ENCODE peak calls at places on chromosomes 11 and 22, in nine cellular contexts. X, K, N, B, W, U, E, R and I are unnamed samples.

GRCh38 chr11:68312780-68313573 is 586 bp downstream of the LRP5 start:
- DNase-seq in K (no peak), N (no peak), U (no peak), B (no peak), X (peak), W (no peak), E (peak), R (no peak), I (peak)

GRCh38 chr11:44585421-44585820 is 20.0 kb downstream of the CD82 start:
- DNase-seq in N (no peak), E (no peak), K (no peak), U (no peak), B (no peak), X (no peak), W (no peak), R (no peak), I (no peak)

GRCh38 chr22:46646531-46647211 is 26.5 kb downstream of the GRAMD4 start:
- DNase-seq in U (no peak), W (no peak), E (no peak), R (no peak), N (no peak), K (no peak), B (no peak), X (no peak), I (no peak)

GRCh38 chr11:96464695-96465307 is 75.0 kb downstream of the JRKL start:
- DNase-seq in B (no peak), K (peak), R (no peak), E (peak), N (no peak), X (peak), W (no peak), U (peak), I (no peak)

GRCh38 chr22:41197808-41198585 is 7.1 kb upstream of the L3MBTL2 start:
- DNase-seq in E (no peak), U (peak), N (no peak), K (no peak), W (no peak), X (peak), B (no peak), R (no peak), I (peak)

GRCh38 chr11:133531971-133532651 is at the start of gene OPCML:
- DNase-seq in B (no peak), U (peak), R (no peak), W (no peak), E (no peak), N (peak), K (no peak), X (peak), I (peak)

GRCh38 chr11:76292583-76293188 is 86.4 kb upstream of the WNT11 start:
- DNase-seq in N (no peak), U (no peak), K (no peak), R (no peak), E (no peak), W (no peak), B (no peak), X (no peak), I (no peak)

GRCh38 chr22:26646158-26646557 is 11.2 kb upstream of the MIAT start:
- DNase-seq in K (no peak), W (no peak), U (peak), R (no peak), N (no peak), E (no peak), X (no peak), B (no peak), I (no peak)

GRCh38 chr11:20045098-20045688 is 115.1 kb downstream of the DBX1 start:
- DNase-seq in U (no peak), K (no peak), R (no peak), B (no peak), X (no peak), W (no peak), E (no peak), N (no peak), I (no peak)

GRCh38 chr11:2805388-2806057 is 80.1 kb downstream of the CDKN1C start:
- DNase-seq in U (no peak), K (no peak), X (no peak), W (no peak), B (no peak), E (no peak), R (no peak), N (no peak), I (peak)

GRCh38 chr11:133981156-133981555 is 24.4 kb upstream of the IGSF9B start:
- DNase-seq in B (no peak), E (no peak), W (no peak), U (no peak), X (no peak), K (no peak), R (no peak), N (no peak), I (no peak)

GRCh38 chr22:31343235-31344191 is 2.6 kb downstream of the PATZ1 start:
- DNase-seq in K (peak), W (no peak), E (peak), R (no peak), U (peak), B (no peak), X (peak), N (no peak), I (peak)

GRCh38 chr22:17912942-17913704 is 111.2 kb downstream of the MICAL3 start:
- DNase-seq in W (no peak), U (no peak), R (peak), E (no peak), X (peak), N (no peak), K (no peak), B (no peak), I (peak)

GRCh38 chr11:70710192-70710965 is 312.1 kb downstream of the CTTN start:
- DNase-seq in R (no peak), B (no peak), W (no peak), U (no peak), X (no peak), K (no peak), N (no peak), E (no peak), I (no peak)

GRCh38 chr11:73757598-73757997 is 3.3 kb downstream of the RAB6A start:
- DNase-seq in E (peak), U (no peak), B (no peak), N (no peak), W (no peak), X (no peak), K (no peak), R (no peak), I (no peak)

GRCh38 chr22:47289316-47289985 is 527.0 kb downstream of the TBC1D22A start:
- DNase-seq in B (no peak), N (no peak), X (no peak), E (no peak), W (peak), K (no peak), R (no peak), U (no peak), I (no peak)

GRCh38 chr11:85076535-85077330 is 550.4 kb downstream of the DLG2 start:
- DNase-seq in B (no peak), U (no peak), E (no peak), N (no peak), K (no peak), W (no peak), R (no peak), X (peak), I (no peak)

GRCh38 chr11:132396318-132396717 is 1025.9 kb downstream of the NTM start:
- DNase-seq in X (no peak), N (no peak), K (no peak), B (no peak), U (no peak), R (no peak), W (no peak), E (no peak), I (no peak)

GRCh38 chr22:39277135-39277607 is 32.4 kb upstream of the PDGFB start:
- DNase-seq in R (no peak), E (no peak), U (no peak), W (no peak), N (no peak), X (no peak), K (no peak), B (no peak), I (no peak)

GRCh38 chr11:393219-394033 is 583 bp upstream of the PKP3 start:
- DNase-seq in B (no peak), X (no peak), N (no peak), E (peak), K (no peak), U (no peak), W (no peak), R (no peak), I (no peak)

GRCh38 chr22:33854724-33855123 is 65.6 kb downstream of the LARGE1 start:
- DNase-seq in R (no peak), K (no peak), W (no peak), E (no peak), U (no peak), X (no peak), N (no peak), B (no peak), I (no peak)

GRCh38 chr11:5923427-5923776 is 18.6 kb upstream of the OR56A3 start:
- DNase-seq in W (no peak), N (no peak), B (no peak), U (no peak), X (no peak), K (no peak), R (no peak), E (no peak), I (no peak)

GRCh38 chr11:85831050-85831449 is 20.1 kb upstream of the SYTL2 start:
- DNase-seq in B (no peak), X (no peak), E (no peak), K (no peak), W (no peak), R (no peak), U (no peak), N (no peak), I (no peak)

GRCh38 chr11:35214792-35215193 is 75.8 kb downstream of the CD44 start:
- DNase-seq in W (no peak), E (peak), B (no peak), K (no peak), X (no peak), N (no peak), R (no peak), U (peak), I (peak)

GRCh38 chr11:128343870-128344269 is 243.5 kb downstream of the ETS1 start:
- DNase-seq in X (no peak), U (no peak), B (no peak), K (no peak), R (no peak), N (no peak), E (peak), W (no peak), I (no peak)

GRCh38 chr22:37843746-37844089 is 416 bp downstream of the ANKRD54 start:
- DNase-seq in U (no peak), N (peak), R (no peak), K (no peak), W (no peak), B (no peak), E (peak), X (no peak), I (no peak)

GRCh38 chr22:45758603-45759002 is 87.0 kb downstream of the ATXN10 start:
- DNase-seq in X (no peak), B (no peak), N (no peak), K (no peak), W (no peak), R (no peak), E (no peak), U (no peak), I (no peak)

GRCh38 chr11:134139303-134139872 is 70.5 kb downstream of the JAM3 start:
- DNase-seq in R (no peak), E (no peak), W (no peak), X (peak), N (no peak), U (no peak), B (no peak), K (no peak), I (no peak)

GRCh38 chr11:119149371-119150275 is 771 bp downstream of the ABCG4 start:
- DNase-seq in N (no peak), B (no peak), E (no peak), K (peak), W (no peak), R (no peak), X (peak), U (peak), I (peak)

GRCh38 chr11:128311742-128312719 is 275.3 kb downstream of the ETS1 start:
- DNase-seq in W (no peak), R (no peak), N (no peak), U (no peak), K (no peak), X (no peak), E (no peak), B (no peak), I (no peak)

GRCh38 chr11:57772562-57772961 is 11.0 kb downstream of the CTNND1 start:
- DNase-seq in W (no peak), X (no peak), E (no peak), K (no peak), B (no peak), N (no peak), R (no peak), U (no peak), I (no peak)

GRCh38 chr22:32444068-32444467 is 20.2 kb downstream of the BPIFC start:
- DNase-seq in N (no peak), E (peak), R (no peak), B (no peak), X (no peak), K (peak), W (no peak), U (peak), I (peak)

GRCh38 chr22:50169774-50170341 is 673 bp upstream of the PANX2 start:
- DNase-seq in K (no peak), W (no peak), U (peak), B (no peak), X (peak), N (no peak), E (no peak), R (no peak), I (peak)

GRCh38 chr11:10580625-10581024 is 12.2 kb upstream of the LYVE1 start:
- DNase-seq in U (no peak), X (no peak), K (no peak), W (no peak), E (no peak), B (no peak), N (no peak), R (no peak), I (no peak)

GRCh38 chr11:44083433-44083832 is 12.0 kb upstream of the EXT2 start:
- DNase-seq in U (no peak), N (no peak), B (no peak), W (no peak), E (no peak), R (no peak), X (no peak), K (no peak), I (no peak)

GRCh38 chr22:50656122-50657070 is 16.2 kb upstream of the SHANK3 start:
- DNase-seq in B (no peak), X (no peak), E (peak), U (peak), W (no peak), N (no peak), R (peak), K (no peak), I (no peak)

GRCh38 chr11:22049276-22049675 is 143.6 kb upstream of the ANO5 start:
- DNase-seq in K (no peak), W (no peak), X (no peak), U (no peak), R (no peak), E (no peak), N (no peak), B (no peak), I (no peak)

GRCh38 chr11:95495722-95496121 is 264.7 kb upstream of the SESN3 start:
- DNase-seq in X (no peak), E (no peak), N (no peak), U (no peak), R (no peak), B (no peak), K (no peak), W (no peak), I (no peak)

GRCh38 chr11:75743711-75744563 is 24.6 kb upstream of the DGAT2 start:
- DNase-seq in U (no peak), R (no peak), E (no peak), W (peak), N (no peak), X (no peak), K (no peak), B (no peak), I (peak)

DNA sequence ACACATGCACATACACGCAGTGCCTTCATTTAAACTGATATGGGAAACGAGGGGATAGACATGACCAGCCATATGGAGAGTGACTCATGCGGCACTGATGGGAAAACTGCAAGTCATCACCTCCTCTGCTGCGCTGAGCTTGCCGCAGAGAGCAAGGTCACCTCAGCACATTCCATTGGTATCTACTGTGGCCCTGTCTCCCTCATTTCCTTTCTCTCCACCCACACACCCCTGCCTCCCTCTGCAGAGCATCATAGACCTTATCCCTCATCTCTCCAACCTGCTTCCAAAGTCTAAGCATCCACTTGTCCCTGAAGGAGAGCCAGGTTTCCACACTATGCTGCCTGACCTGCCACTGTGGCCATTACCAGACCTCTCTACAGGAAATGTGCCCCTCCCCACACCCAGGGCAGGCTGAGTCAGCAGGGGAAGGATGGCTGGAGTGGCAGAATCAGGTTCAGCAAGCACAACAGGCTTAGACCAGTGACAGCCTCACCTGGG is 116.9 kb upstream of the SNX19 start:
- DNase-seq in X (no peak), U (peak), B (no peak), K (no peak), N (no peak), W (no peak), E (peak), R (peak), I (peak)
- H3K27ac ChIP-seq in X (no peak), U (no peak), B (no peak), K (no peak), N (no peak), W (no peak), E (peak), R (no peak), I (no peak)

GRCh38 chr11:61042961-61043540 is 59.2 kb upstream of the CD5 start:
- DNase-seq in N (no peak), B (no peak), R (no peak), X (no peak), K (no peak), E (no peak), W (no peak), U (no peak), I (no peak)

GRCh38 chr11:61045271-61045670 is 57.0 kb upstream of the CD5 start:
- DNase-seq in K (no peak), E (peak), W (no peak), B (no peak), U (no peak), N (no peak), R (no peak), X (no peak), I (no peak)

GRCh38 chr11:61042537-61042936 is 59.8 kb upstream of the CD5 start:
- DNase-seq in K (no peak), R (no peak), U (no peak), B (no peak), W (no peak), N (no peak), E (no peak), X (no peak), I (no peak)

GRCh38 chr11:61037694-61038093 is 64.6 kb upstream of the CD5 start:
- DNase-seq in W (no peak), N (no peak), B (no peak), R (no peak), U (no peak), E (no peak), X (no peak), K (no peak), I (no peak)

DNA sequence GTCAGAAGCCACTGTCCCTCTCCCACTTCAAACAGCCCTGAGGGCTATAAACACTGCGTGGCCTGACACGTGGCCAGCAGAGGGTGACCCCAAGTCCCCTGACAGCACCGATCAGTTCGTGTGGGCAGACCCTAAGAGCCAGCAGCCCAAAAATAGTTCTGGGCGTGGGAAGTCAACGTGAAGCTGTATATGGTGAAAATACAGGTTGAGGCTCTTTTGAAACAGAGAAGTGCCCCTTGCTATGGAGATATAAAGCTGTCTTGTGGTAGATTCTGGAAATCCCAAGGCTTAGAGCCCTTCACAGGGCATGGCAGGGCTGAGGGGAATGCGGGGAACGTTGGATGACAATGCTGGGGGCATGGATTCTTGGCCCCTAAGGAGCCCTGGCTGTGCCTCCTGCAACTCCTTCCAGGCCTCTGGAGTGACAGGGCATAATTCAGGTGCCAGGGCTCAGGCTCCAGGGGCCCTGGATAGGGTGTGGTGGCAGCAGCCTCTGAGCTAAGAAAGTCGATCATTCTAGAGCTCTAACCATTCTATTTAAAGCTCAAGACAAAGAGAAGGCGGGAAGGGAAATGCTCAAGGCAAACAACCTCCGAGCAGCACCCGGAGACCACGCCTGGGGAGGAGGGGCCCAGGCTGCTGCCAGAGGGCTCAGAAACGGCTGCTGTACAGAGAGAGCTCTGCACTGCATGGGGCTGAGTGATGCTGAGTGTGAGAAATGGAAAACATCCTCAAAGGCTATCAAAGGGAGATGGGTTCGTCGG is 60.4 kb upstream of the CD5 start:
- DNase-seq in U (peak), X (peak), R (no peak), N (peak), B (no peak), E (peak), W (no peak), K (peak), I (peak)
- H3K27ac ChIP-seq in U (no peak), X (peak), R (no peak), N (peak), B (peak), E (peak), W (no peak), K (peak), I (peak)

GRCh38 chr11:46506486-46506808 is 87.4 kb downstream of the AMBRA1 start:
- DNase-seq in N (no peak), E (no peak), K (no peak), B (no peak), W (no peak), R (no peak), U (no peak), X (no peak), I (no peak)
- H3K27ac ChIP-seq in N (peak), E (no peak), K (no peak), B (no peak), W (no peak), R (no peak), U (no peak), X (peak), I (no peak)

GRCh38 chr11:62025429-62026105 is 58.1 kb upstream of the FTH1 start:
- DNase-seq in X (no peak), R (peak), U (peak), B (peak), N (no peak), K (no peak), E (peak), W (peak), I (no peak)
- H3K27ac ChIP-seq in X (no peak), R (peak), U (no peak), B (peak), N (peak), K (no peak), E (peak), W (peak), I (no peak)